ENCODE peak calls at places on chromosomes 12 and 14, in six cellular contexts. One of them, this sample, is unnamed.

GRCh38 chr14:72962829-72963312 is 36.6 kb downstream of the DCAF4 start:
- DNase-seq in cardiac fibroblast: peak
- DNase-seq in transverse colon: peak
- DNase-seq in tibial nerve: no peak
- DNase-seq in HL-60: no peak
- DNase-seq in vagina: no peak
- DNase-seq in this sample: no peak

GRCh38 chr14:67982711-67983608 is 163.4 kb downstream of the RAD51B start:
- DNase-seq in tibial nerve: no peak
- DNase-seq in HL-60: no peak
- DNase-seq in vagina: no peak
- DNase-seq in cardiac fibroblast: no peak
- DNase-seq in transverse colon: no peak
- DNase-seq in this sample: no peak

GRCh38 chr14:90682615-90683014 is 133.6 kb downstream of the TTC7B start:
- DNase-seq in HL-60: no peak
- DNase-seq in cardiac fibroblast: no peak
- DNase-seq in tibial nerve: no peak
- DNase-seq in vagina: no peak
- DNase-seq in transverse colon: no peak
- DNase-seq in this sample: no peak

GRCh38 chr12:92502417-92503028 is 200.3 kb upstream of the PLEKHG7 start:
- DNase-seq in tibial nerve: no peak
- DNase-seq in HL-60: peak
- DNase-seq in transverse colon: no peak
- DNase-seq in vagina: no peak
- DNase-seq in cardiac fibroblast: peak
- DNase-seq in this sample: peak

GRCh38 chr12:75759842-75760260 is 248.4 kb upstream of the KRR1 start:
- DNase-seq in cardiac fibroblast: peak
- DNase-seq in vagina: no peak
- DNase-seq in tibial nerve: no peak
- DNase-seq in HL-60: no peak
- DNase-seq in transverse colon: no peak
- DNase-seq in this sample: no peak

GRCh38 chr14:63893701-63894458 is 41.1 kb downstream of the SYNE2 start:
- DNase-seq in HL-60: no peak
- DNase-seq in transverse colon: peak
- DNase-seq in vagina: no peak
- DNase-seq in cardiac fibroblast: peak
- DNase-seq in tibial nerve: no peak
- DNase-seq in this sample: no peak

GRCh38 chr14:86310148-86310547 is 780.2 kb downstream of the FLRT2 start:
- DNase-seq in transverse colon: no peak
- DNase-seq in HL-60: no peak
- DNase-seq in vagina: no peak
- DNase-seq in cardiac fibroblast: no peak
- DNase-seq in tibial nerve: no peak
- DNase-seq in this sample: no peak

GRCh38 chr14:55710506-55711041 is 130.6 kb downstream of the KTN1 start:
- DNase-seq in transverse colon: no peak
- DNase-seq in vagina: no peak
- DNase-seq in cardiac fibroblast: peak
- DNase-seq in tibial nerve: no peak
- DNase-seq in HL-60: no peak
- DNase-seq in this sample: no peak

GRCh38 chr14:58547649-58548048 is 90.1 kb upstream of the DACT1 start:
- DNase-seq in transverse colon: no peak
- DNase-seq in HL-60: no peak
- DNase-seq in cardiac fibroblast: no peak
- DNase-seq in tibial nerve: no peak
- DNase-seq in vagina: no peak
- DNase-seq in this sample: no peak

GRCh38 chr14:74915426-74915825 is 7.6 kb downstream of the RPS6KL1 start:
- DNase-seq in transverse colon: no peak
- DNase-seq in tibial nerve: no peak
- DNase-seq in vagina: no peak
- DNase-seq in cardiac fibroblast: no peak
- DNase-seq in HL-60: no peak
- DNase-seq in this sample: no peak

GRCh38 chr12:106585862-106586534 is 3.2 kb downstream of the RFX4 start:
- DNase-seq in cardiac fibroblast: peak
- DNase-seq in vagina: no peak
- DNase-seq in tibial nerve: no peak
- DNase-seq in HL-60: no peak
- DNase-seq in transverse colon: no peak
- DNase-seq in this sample: no peak

GRCh38 chr14:69571879-69572633 is 2.6 kb downstream of the CCDC177 start:
- DNase-seq in HL-60: peak
- DNase-seq in cardiac fibroblast: peak
- DNase-seq in vagina: no peak
- DNase-seq in tibial nerve: no peak
- DNase-seq in transverse colon: peak
- DNase-seq in this sample: peak

GRCh38 chr14:69570836-69571330 is 3.8 kb downstream of the CCDC177 start:
- DNase-seq in vagina: no peak
- DNase-seq in cardiac fibroblast: no peak
- DNase-seq in HL-60: no peak
- DNase-seq in transverse colon: no peak
- DNase-seq in tibial nerve: no peak
- DNase-seq in this sample: no peak

GRCh38 chr14:69569859-69570258 is 4.8 kb downstream of the CCDC177 start:
- DNase-seq in cardiac fibroblast: no peak
- DNase-seq in HL-60: no peak
- DNase-seq in transverse colon: no peak
- DNase-seq in vagina: no peak
- DNase-seq in tibial nerve: no peak
- DNase-seq in this sample: no peak

GRCh38 chr14:69572634-69573135 is 2.0 kb downstream of the CCDC177 start:
- DNase-seq in tibial nerve: no peak
- DNase-seq in cardiac fibroblast: no peak
- DNase-seq in vagina: no peak
- DNase-seq in HL-60: no peak
- DNase-seq in transverse colon: no peak
- DNase-seq in this sample: no peak

GRCh38 chr14:69571449-69571878 is 3.2 kb downstream of the CCDC177 start:
- DNase-seq in vagina: no peak
- DNase-seq in HL-60: no peak
- DNase-seq in cardiac fibroblast: no peak
- DNase-seq in transverse colon: no peak
- DNase-seq in tibial nerve: no peak
- DNase-seq in this sample: no peak
- H3K4me3 ChIP-seq in vagina: peak
- H3K4me3 ChIP-seq in HL-60: no peak
- H3K4me3 ChIP-seq in cardiac fibroblast: no peak
- H3K4me3 ChIP-seq in transverse colon: peak
- H3K4me3 ChIP-seq in tibial nerve: no peak
- H3K4me3 ChIP-seq in this sample: peak

GRCh38 chr14:64935508-64935907 is 7.0 kb downstream of the GPX2 start:
- DNase-seq in HL-60: no peak
- DNase-seq in tibial nerve: no peak
- DNase-seq in cardiac fibroblast: no peak
- DNase-seq in vagina: no peak
- DNase-seq in transverse colon: no peak
- DNase-seq in this sample: no peak

GRCh38 chr14:64939817-64940190 is 2.7 kb downstream of the GPX2 start:
- DNase-seq in transverse colon: no peak
- DNase-seq in HL-60: no peak
- DNase-seq in tibial nerve: no peak
- DNase-seq in cardiac fibroblast: no peak
- DNase-seq in vagina: no peak
- DNase-seq in this sample: no peak

GRCh38 chr14:64937176-64937820 is 5.2 kb downstream of the GPX2 start:
- DNase-seq in transverse colon: no peak
- DNase-seq in cardiac fibroblast: peak
- DNase-seq in HL-60: no peak
- DNase-seq in tibial nerve: no peak
- DNase-seq in vagina: no peak
- DNase-seq in this sample: no peak

GRCh38 chr14:64938972-64939816 is 3.4 kb downstream of the GPX2 start:
- DNase-seq in transverse colon: peak
- DNase-seq in HL-60: no peak
- DNase-seq in vagina: no peak
- DNase-seq in tibial nerve: no peak
- DNase-seq in cardiac fibroblast: no peak
- DNase-seq in this sample: no peak

DNA sequence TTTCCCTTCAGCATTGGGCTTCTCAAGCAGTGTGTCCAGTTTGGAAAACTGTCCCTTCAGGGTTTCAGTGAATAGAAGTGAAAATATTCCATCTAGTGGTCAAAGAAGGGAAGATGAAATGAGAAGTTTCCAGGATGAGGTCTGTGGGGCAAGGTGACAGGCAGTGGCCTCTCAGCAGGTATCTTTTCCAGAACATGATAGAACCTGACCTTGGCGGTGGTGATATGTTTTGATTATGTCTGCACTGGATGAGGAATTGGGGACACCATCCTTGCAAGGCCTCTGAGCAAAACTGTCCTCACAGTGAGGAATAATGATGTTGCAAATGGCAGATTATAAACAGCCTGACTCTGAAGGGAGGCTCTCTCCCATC is 4.7 kb downstream of the GPX2 start:
- DNase-seq in HL-60: no peak
- DNase-seq in vagina: no peak
- DNase-seq in transverse colon: no peak
- DNase-seq in tibial nerve: no peak
- DNase-seq in cardiac fibroblast: peak
- DNase-seq in this sample: no peak
- TF ChIP-seq CTCF in HL-60: no peak
- TF ChIP-seq CTCF in vagina: no peak
- TF ChIP-seq CTCF in transverse colon: peak
- TF ChIP-seq CTCF in tibial nerve: no peak
- TF ChIP-seq CTCF in cardiac fibroblast: peak
- TF ChIP-seq CTCF in this sample: peak

GRCh38 chr12:50926415-50926814 is 25.9 kb upstream of the HIGD1C start:
- DNase-seq in vagina: no peak
- DNase-seq in HL-60: no peak
- DNase-seq in transverse colon: no peak
- DNase-seq in cardiac fibroblast: no peak
- DNase-seq in tibial nerve: no peak
- DNase-seq in this sample: no peak

GRCh38 chr12:50928392-50928791 is 24.0 kb upstream of the HIGD1C start:
- DNase-seq in vagina: no peak
- DNase-seq in HL-60: no peak
- DNase-seq in cardiac fibroblast: no peak
- DNase-seq in tibial nerve: no peak
- DNase-seq in transverse colon: no peak
- DNase-seq in this sample: no peak

GRCh38 chr12:50925920-50926319 is 26.4 kb upstream of the HIGD1C start:
- DNase-seq in vagina: no peak
- DNase-seq in HL-60: no peak
- DNase-seq in tibial nerve: no peak
- DNase-seq in transverse colon: no peak
- DNase-seq in cardiac fibroblast: no peak
- DNase-seq in this sample: no peak

GRCh38 chr12:50927766-50928224 is 24.5 kb upstream of the HIGD1C start:
- DNase-seq in cardiac fibroblast: no peak
- DNase-seq in vagina: no peak
- DNase-seq in transverse colon: no peak
- DNase-seq in tibial nerve: no peak
- DNase-seq in HL-60: no peak
- DNase-seq in this sample: peak

DNA sequence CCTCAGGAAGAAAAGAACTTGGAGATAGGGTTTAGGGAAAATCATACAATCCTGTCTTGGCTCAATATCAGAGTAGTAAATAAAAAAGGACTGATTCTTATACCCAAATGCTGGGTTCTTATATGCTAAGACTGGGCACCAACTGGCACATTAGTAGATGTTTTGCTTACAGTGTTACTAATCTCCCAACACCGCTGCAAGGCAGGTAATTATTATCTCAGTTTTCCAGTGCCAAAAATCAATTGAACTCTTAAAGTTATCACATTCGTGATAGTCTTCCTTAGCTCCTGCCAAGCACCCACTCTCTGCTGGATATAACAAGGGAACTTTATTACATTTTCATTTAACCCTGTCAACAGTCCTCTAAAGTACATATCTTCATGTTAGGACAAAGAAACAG is 25.0 kb upstream of the HIGD1C start:
- DNase-seq in HL-60: no peak
- DNase-seq in cardiac fibroblast: no peak
- DNase-seq in tibial nerve: no peak
- DNase-seq in vagina: no peak
- DNase-seq in transverse colon: no peak
- DNase-seq in this sample: no peak
- H3K4me3 ChIP-seq in HL-60: no peak
- H3K4me3 ChIP-seq in cardiac fibroblast: peak
- H3K4me3 ChIP-seq in tibial nerve: peak
- H3K4me3 ChIP-seq in vagina: peak
- H3K4me3 ChIP-seq in transverse colon: peak
- H3K4me3 ChIP-seq in this sample: peak

GRCh38 chr12:80313184-80313583 is 130.9 kb upstream of the PTPRQ start:
- DNase-seq in tibial nerve: no peak
- DNase-seq in vagina: no peak
- DNase-seq in HL-60: no peak
- DNase-seq in transverse colon: no peak
- DNase-seq in cardiac fibroblast: peak
- DNase-seq in this sample: no peak
- TF ChIP-seq CTCF in tibial nerve: no peak
- TF ChIP-seq CTCF in vagina: no peak
- TF ChIP-seq CTCF in HL-60: no peak
- TF ChIP-seq CTCF in transverse colon: no peak
- TF ChIP-seq CTCF in cardiac fibroblast: no peak
- TF ChIP-seq CTCF in this sample: no peak

DNA sequence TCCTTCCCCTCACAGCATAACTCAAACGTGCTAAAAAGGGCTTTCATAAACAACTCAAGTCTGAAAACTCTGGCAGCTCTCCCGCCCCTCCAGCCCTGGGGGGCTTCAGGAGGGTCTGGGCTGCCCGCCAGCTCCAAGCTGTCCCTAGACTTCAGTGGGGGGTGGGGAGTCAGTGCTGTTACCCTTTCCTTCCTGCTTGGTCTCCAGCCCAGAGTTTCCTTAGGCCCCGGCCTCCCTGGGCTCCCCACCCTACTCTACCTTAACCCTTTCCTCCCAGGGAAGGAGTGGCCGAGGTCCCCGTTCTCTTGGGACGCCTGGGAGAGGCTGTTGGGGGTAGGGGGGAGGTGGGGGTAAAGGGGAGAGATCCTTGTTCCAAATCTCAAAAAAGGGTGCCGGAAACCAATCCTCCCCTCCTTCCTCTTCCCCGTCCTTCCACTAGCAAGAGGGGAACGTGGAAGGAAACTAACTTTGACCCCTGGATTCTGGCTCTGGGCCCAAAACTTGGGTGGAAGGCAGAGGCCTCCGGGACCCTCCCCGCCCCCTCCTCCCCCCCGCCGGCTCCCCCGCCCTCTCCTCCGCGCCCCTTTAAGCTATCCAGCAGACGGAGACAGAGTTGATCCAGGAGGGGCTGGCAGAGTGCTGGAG is 383 bp upstream of the NYNRIN start:
- DNase-seq in cardiac fibroblast: no peak
- DNase-seq in tibial nerve: no peak
- DNase-seq in transverse colon: peak
- DNase-seq in vagina: no peak
- DNase-seq in HL-60: no peak
- DNase-seq in this sample: no peak
- H3K4me3 ChIP-seq in cardiac fibroblast: peak
- H3K4me3 ChIP-seq in tibial nerve: peak
- H3K4me3 ChIP-seq in transverse colon: peak
- H3K4me3 ChIP-seq in vagina: peak
- H3K4me3 ChIP-seq in HL-60: no peak
- H3K4me3 ChIP-seq in this sample: peak

This sample was measured in Peyer's patch.